ENCODE peak calls at places on chromosomes 16 and 17, in nine cellular contexts. One of them, this sample, is unnamed.

GRCh38 chr17:34307110-34307509 is 12.1 kb upstream of the CCL8 start:
- DNase-seq in A673: no peak
- DNase-seq in LoVo: no peak
- DNase-seq in NCI-H1417: no peak
- DNase-seq in mucosa of gallbladder: no peak
- DNase-seq in A549: no peak
- DNase-seq in OCI-LY7: no peak
- DNase-seq in stimulated activated CD4-positive, alpha-beta T cell treated with anti-CD3 and anti-CD28 coated beads, Interleukin-4, amount 100 ng/mL, for 1 hour: no peak
- DNase-seq in activated CD8-positive, alpha-beta memory T cell treated with anti-CD3 and anti-CD28 coated beads for 1 hour: no peak
- DNase-seq in this sample: no peak

GRCh38 chr17:72121164-72122001 is 563 bp downstream of the SOX9 start:
- DNase-seq in stimulated activated CD4-positive, alpha-beta T cell treated with anti-CD3 and anti-CD28 coated beads, Interleukin-4, amount 100 ng/mL, for 1 hour: no peak
- DNase-seq in LoVo: peak; percentile 26
- DNase-seq in mucosa of gallbladder: no peak
- DNase-seq in OCI-LY7: no peak
- DNase-seq in A549: peak; percentile 60
- DNase-seq in activated CD8-positive, alpha-beta memory T cell treated with anti-CD3 and anti-CD28 coated beads for 1 hour: no peak
- DNase-seq in A673: peak; percentile 54
- DNase-seq in NCI-H1417: peak; percentile 82
- DNase-seq in this sample: no peak

GRCh38 chr17:65030618-65031017 is 25.9 kb downstream of the GNA13 start:
- DNase-seq in LoVo: no peak
- DNase-seq in mucosa of gallbladder: no peak
- DNase-seq in A549: no peak
- DNase-seq in A673: no peak
- DNase-seq in OCI-LY7: no peak
- DNase-seq in NCI-H1417: no peak
- DNase-seq in activated CD8-positive, alpha-beta memory T cell treated with anti-CD3 and anti-CD28 coated beads for 1 hour: no peak
- DNase-seq in stimulated activated CD4-positive, alpha-beta T cell treated with anti-CD3 and anti-CD28 coated beads, Interleukin-4, amount 100 ng/mL, for 1 hour: no peak
- DNase-seq in this sample: no peak

GRCh38 chr16:19505600-19506303 is 16.1 kb downstream of the GDE1 start:
- DNase-seq in mucosa of gallbladder: no peak
- DNase-seq in LoVo: no peak
- DNase-seq in A549: no peak
- DNase-seq in NCI-H1417: no peak
- DNase-seq in OCI-LY7: no peak
- DNase-seq in stimulated activated CD4-positive, alpha-beta T cell treated with anti-CD3 and anti-CD28 coated beads, Interleukin-4, amount 100 ng/mL, for 1 hour: no peak
- DNase-seq in activated CD8-positive, alpha-beta memory T cell treated with anti-CD3 and anti-CD28 coated beads for 1 hour: no peak
- DNase-seq in A673: no peak
- DNase-seq in this sample: no peak

GRCh38 chr16:82088483-82088882 is 53.4 kb downstream of the HSD17B2 start:
- DNase-seq in OCI-LY7: no peak
- DNase-seq in activated CD8-positive, alpha-beta memory T cell treated with anti-CD3 and anti-CD28 coated beads for 1 hour: no peak
- DNase-seq in A549: no peak
- DNase-seq in stimulated activated CD4-positive, alpha-beta T cell treated with anti-CD3 and anti-CD28 coated beads, Interleukin-4, amount 100 ng/mL, for 1 hour: no peak
- DNase-seq in LoVo: no peak
- DNase-seq in mucosa of gallbladder: no peak
- DNase-seq in NCI-H1417: no peak
- DNase-seq in A673: no peak
- DNase-seq in this sample: peak; percentile 86

GRCh38 chr16:81261049-81261648 is 22.7 kb downstream of the BCO1 start:
- DNase-seq in stimulated activated CD4-positive, alpha-beta T cell treated with anti-CD3 and anti-CD28 coated beads, Interleukin-4, amount 100 ng/mL, for 1 hour: no peak
- DNase-seq in NCI-H1417: no peak
- DNase-seq in OCI-LY7: peak; percentile 31
- DNase-seq in LoVo: no peak
- DNase-seq in activated CD8-positive, alpha-beta memory T cell treated with anti-CD3 and anti-CD28 coated beads for 1 hour: no peak
- DNase-seq in A549: peak; percentile 52
- DNase-seq in mucosa of gallbladder: no peak
- DNase-seq in A673: peak; percentile 45
- DNase-seq in this sample: no peak

GRCh38 chr17:55456307-55457240 is 34.9 kb upstream of the MMD start:
- DNase-seq in A673: no peak
- DNase-seq in NCI-H1417: no peak
- DNase-seq in OCI-LY7: no peak
- DNase-seq in A549: no peak
- DNase-seq in stimulated activated CD4-positive, alpha-beta T cell treated with anti-CD3 and anti-CD28 coated beads, Interleukin-4, amount 100 ng/mL, for 1 hour: no peak
- DNase-seq in mucosa of gallbladder: no peak
- DNase-seq in LoVo: no peak
- DNase-seq in activated CD8-positive, alpha-beta memory T cell treated with anti-CD3 and anti-CD28 coated beads for 1 hour: no peak
- DNase-seq in this sample: no peak

GRCh38 chr17:81868674-81869220 is 2.4 kb downstream of the ARHGDIA start:
- DNase-seq in A673: no peak
- DNase-seq in LoVo: no peak
- DNase-seq in OCI-LY7: peak; percentile 37
- DNase-seq in mucosa of gallbladder: no peak
- DNase-seq in NCI-H1417: no peak
- DNase-seq in A549: peak; percentile 58
- DNase-seq in activated CD8-positive, alpha-beta memory T cell treated with anti-CD3 and anti-CD28 coated beads for 1 hour: no peak
- DNase-seq in stimulated activated CD4-positive, alpha-beta T cell treated with anti-CD3 and anti-CD28 coated beads, Interleukin-4, amount 100 ng/mL, for 1 hour: peak; percentile 15
- DNase-seq in this sample: peak; percentile 69

GRCh38 chr16:70689035-70689969 is 3.4 kb upstream of the MTSS2 start:
- DNase-seq in OCI-LY7: no peak
- DNase-seq in LoVo: peak; percentile 19
- DNase-seq in A549: no peak
- DNase-seq in A673: no peak
- DNase-seq in stimulated activated CD4-positive, alpha-beta T cell treated with anti-CD3 and anti-CD28 coated beads, Interleukin-4, amount 100 ng/mL, for 1 hour: no peak
- DNase-seq in NCI-H1417: no peak
- DNase-seq in activated CD8-positive, alpha-beta memory T cell treated with anti-CD3 and anti-CD28 coated beads for 1 hour: no peak
- DNase-seq in mucosa of gallbladder: peak; percentile 70
- DNase-seq in this sample: no peak

GRCh38 chr17:59764292-59764741 is 56.9 kb downstream of the VMP1 start:
- DNase-seq in stimulated activated CD4-positive, alpha-beta T cell treated with anti-CD3 and anti-CD28 coated beads, Interleukin-4, amount 100 ng/mL, for 1 hour: no peak
- DNase-seq in OCI-LY7: no peak
- DNase-seq in A549: no peak
- DNase-seq in mucosa of gallbladder: no peak
- DNase-seq in activated CD8-positive, alpha-beta memory T cell treated with anti-CD3 and anti-CD28 coated beads for 1 hour: no peak
- DNase-seq in LoVo: no peak
- DNase-seq in A673: no peak
- DNase-seq in NCI-H1417: no peak
- DNase-seq in this sample: no peak

GRCh38 chr16:82758904-82759303 is 132.1 kb downstream of the CDH13 start:
- DNase-seq in LoVo: no peak
- DNase-seq in A549: no peak
- DNase-seq in A673: peak; percentile 3
- DNase-seq in OCI-LY7: no peak
- DNase-seq in activated CD8-positive, alpha-beta memory T cell treated with anti-CD3 and anti-CD28 coated beads for 1 hour: no peak
- DNase-seq in mucosa of gallbladder: no peak
- DNase-seq in NCI-H1417: no peak
- DNase-seq in stimulated activated CD4-positive, alpha-beta T cell treated with anti-CD3 and anti-CD28 coated beads, Interleukin-4, amount 100 ng/mL, for 1 hour: no peak
- DNase-seq in this sample: no peak

GRCh38 chr17:81074875-81075274 is 39.9 kb downstream of the BAIAP2 start:
- DNase-seq in OCI-LY7: no peak
- DNase-seq in NCI-H1417: no peak
- DNase-seq in activated CD8-positive, alpha-beta memory T cell treated with anti-CD3 and anti-CD28 coated beads for 1 hour: no peak
- DNase-seq in LoVo: no peak
- DNase-seq in stimulated activated CD4-positive, alpha-beta T cell treated with anti-CD3 and anti-CD28 coated beads, Interleukin-4, amount 100 ng/mL, for 1 hour: no peak
- DNase-seq in A673: no peak
- DNase-seq in mucosa of gallbladder: no peak
- DNase-seq in A549: no peak
- DNase-seq in this sample: no peak

GRCh38 chr17:29407856-29408255 is 17.7 kb downstream of the TAOK1 start:
- DNase-seq in activated CD8-positive, alpha-beta memory T cell treated with anti-CD3 and anti-CD28 coated beads for 1 hour: no peak
- DNase-seq in mucosa of gallbladder: no peak
- DNase-seq in LoVo: no peak
- DNase-seq in stimulated activated CD4-positive, alpha-beta T cell treated with anti-CD3 and anti-CD28 coated beads, Interleukin-4, amount 100 ng/mL, for 1 hour: no peak
- DNase-seq in A673: no peak
- DNase-seq in OCI-LY7: no peak
- DNase-seq in A549: no peak
- DNase-seq in NCI-H1417: no peak
- DNase-seq in this sample: peak; percentile 7

GRCh38 chr16:546909-547770 is 13.1 kb upstream of the PRR35 start:
- DNase-seq in stimulated activated CD4-positive, alpha-beta T cell treated with anti-CD3 and anti-CD28 coated beads, Interleukin-4, amount 100 ng/mL, for 1 hour: peak; percentile 66
- DNase-seq in mucosa of gallbladder: peak; percentile 70
- DNase-seq in A549: no peak
- DNase-seq in OCI-LY7: no peak
- DNase-seq in A673: peak; percentile 83
- DNase-seq in LoVo: no peak
- DNase-seq in activated CD8-positive, alpha-beta memory T cell treated with anti-CD3 and anti-CD28 coated beads for 1 hour: peak; percentile 38
- DNase-seq in NCI-H1417: no peak
- DNase-seq in this sample: no peak

GRCh38 chr17:82059272-82060000 is 6.2 kb downstream of the DUS1L start:
- DNase-seq in mucosa of gallbladder: no peak
- DNase-seq in A549: no peak
- DNase-seq in A673: no peak
- DNase-seq in stimulated activated CD4-positive, alpha-beta T cell treated with anti-CD3 and anti-CD28 coated beads, Interleukin-4, amount 100 ng/mL, for 1 hour: peak; percentile 2
- DNase-seq in activated CD8-positive, alpha-beta memory T cell treated with anti-CD3 and anti-CD28 coated beads for 1 hour: no peak
- DNase-seq in OCI-LY7: no peak
- DNase-seq in LoVo: no peak
- DNase-seq in NCI-H1417: no peak
- DNase-seq in this sample: no peak

GRCh38 chr17:56939869-56940484 is 20.9 kb downstream of the COIL start:
- DNase-seq in stimulated activated CD4-positive, alpha-beta T cell treated with anti-CD3 and anti-CD28 coated beads, Interleukin-4, amount 100 ng/mL, for 1 hour: no peak
- DNase-seq in LoVo: peak; percentile 46
- DNase-seq in activated CD8-positive, alpha-beta memory T cell treated with anti-CD3 and anti-CD28 coated beads for 1 hour: no peak
- DNase-seq in mucosa of gallbladder: no peak
- DNase-seq in OCI-LY7: peak; percentile 79
- DNase-seq in A673: peak; percentile 84
- DNase-seq in A549: peak; percentile 80
- DNase-seq in NCI-H1417: peak; percentile 21
- DNase-seq in this sample: no peak

GRCh38 chr17:63316100-63316499 is 130.0 kb downstream of the CYB561 start:
- DNase-seq in OCI-LY7: no peak
- DNase-seq in activated CD8-positive, alpha-beta memory T cell treated with anti-CD3 and anti-CD28 coated beads for 1 hour: no peak
- DNase-seq in mucosa of gallbladder: no peak
- DNase-seq in NCI-H1417: no peak
- DNase-seq in LoVo: no peak
- DNase-seq in stimulated activated CD4-positive, alpha-beta T cell treated with anti-CD3 and anti-CD28 coated beads, Interleukin-4, amount 100 ng/mL, for 1 hour: no peak
- DNase-seq in A549: no peak
- DNase-seq in A673: no peak
- DNase-seq in this sample: no peak